ENCODE peak calls at places on chromosomes 16 and 17, in five cellular contexts. P, T, S, X and C are unnamed samples.

GRCh38 chr17:43360376-43360738 is 38.4 kb upstream of the ARL4D start:
- DNase-seq in T (no peak), P (peak; percentile 97), S (peak; percentile 53), X (peak; percentile 73), C (peak; percentile 69)

GRCh38 chr17:29789186-29790170 is 140.6 kb downstream of the SSH2 start:
- DNase-seq in X (no peak), T (no peak), S (no peak), P (no peak), C (no peak)

GRCh38 chr17:77963441-77963840 is 4.9 kb downstream of the TNRC6C start:
- DNase-seq in P (peak; percentile 93), T (no peak), S (peak; percentile 87), X (peak; percentile 95), C (peak; percentile 78)

GRCh38 chr17:40095356-40095943 is 4.9 kb downstream of the NR1D1 start:
- DNase-seq in P (no peak), X (peak; percentile 21), S (no peak), T (no peak), C (no peak)

GRCh38 chr16:4075534-4075933 is 40.7 kb downstream of the ADCY9 start:
- DNase-seq in T (no peak), P (no peak), X (no peak), S (no peak), C (no peak)

GRCh38 chr17:62670202-62670821 is 42.8 kb downstream of the MRC2 start:
- DNase-seq in P (no peak), X (no peak), S (no peak), T (peak; percentile 51), C (no peak)

GRCh38 chr17:55158439-55158838 is 106.3 kb upstream of the HLF start:
- DNase-seq in S (no peak), T (no peak), X (no peak), P (no peak), C (no peak)

GRCh38 chr16:66127459-66128362 is 238.8 kb upstream of the CDH5 start:
- DNase-seq in S (no peak), T (no peak), X (no peak), P (no peak), C (peak; percentile 3)

GRCh38 chr17:45394913-45395568 is 37.6 kb downstream of the ARHGAP27 start:
- DNase-seq in X (peak; percentile 99), P (peak; percentile 90), T (peak; percentile 82), S (peak; percentile 90), C (peak; percentile 42)

GRCh38 chr17:55344514-55344997 is 77.1 kb downstream of the MMD start:
- DNase-seq in X (no peak), P (no peak), T (no peak), S (no peak), C (no peak)

GRCh38 chr17:78001182-78001581 is 42.7 kb downstream of the TNRC6C start:
- DNase-seq in T (no peak), P (peak; percentile 19), S (no peak), X (no peak), C (no peak)

GRCh38 chr17:58504826-58505351 is 9.5 kb downstream of the MTMR4 start:
- DNase-seq in X (no peak), T (no peak), P (no peak), S (no peak), C (no peak)

GRCh38 chr17:19237389-19238166 is 412 bp downstream of the EPN2 start:
- DNase-seq in T (peak; percentile 82), S (no peak), P (no peak), X (peak; percentile 86), C (no peak)

GRCh38 chr16:56401482-56401881 is 23.9 kb downstream of the AMFR start:
- DNase-seq in X (no peak), S (no peak), T (no peak), P (no peak), C (no peak)

GRCh38 chr17:45043268-45043681 is 8.2 kb downstream of the DCAKD start:
- DNase-seq in S (no peak), P (no peak), X (peak; percentile 75), T (no peak), C (no peak)

GRCh38 chr17:72616457-72616856 is 476.0 kb downstream of the SLC39A11 start:
- DNase-seq in S (no peak), X (no peak), P (no peak), T (no peak), C (no peak)

GRCh38 chr17:31564883-31565297 is 173.4 kb downstream of the RAB11FIP4 start:
- DNase-seq in S (peak; percentile 63), P (peak; percentile 75), X (peak; percentile 93), T (no peak), C (no peak)

GRCh38 chr16:88977028-88977844 is at the start of gene CBFA2T3:
- DNase-seq in X (no peak), T (peak; percentile 79), S (no peak), P (no peak), C (peak; percentile 4)